ENCODE peak calls at places on chromosomes 2 and 18, in seven cellular contexts. L is sigmoid colon, K is left lung, G is breast epithelium, Q is AG09319, T is PC-3, A is body of pancreas. M is an unnamed sample.

GRCh38 chr2:14713248-14713647 is 80.7 kb downstream of the LRATD1 start:
- DNase-seq in L (no peak), G (no peak), T (no peak), Q (no peak), K (no peak), A (no peak), M (no peak)

GRCh38 chr18:45666520-45666919 is 51.2 kb downstream of the SLC14A2 start:
- DNase-seq in Q (no peak), K (no peak), T (no peak), G (no peak), L (no peak), A (no peak), M (no peak)

GRCh38 chr2:219483451-219484342 is 15.0 kb upstream of the GMPPA start:
- DNase-seq in T (no peak), A (no peak), K (peak), G (no peak), L (no peak), Q (no peak), M (no peak)

GRCh38 chr2:48144777-48145176 is 238.5 kb upstream of the FBXO11 start:
- DNase-seq in L (no peak), Q (no peak), G (no peak), K (no peak), T (no peak), A (no peak), M (no peak)

GRCh38 chr2:236657801-236658200 is 88.2 kb downstream of the ACKR3 start:
- DNase-seq in A (no peak), K (no peak), G (no peak), T (no peak), L (no peak), Q (no peak), M (no peak)

GRCh38 chr2:165795011-165795410 is 964 bp upstream of the GALNT3 start:
- DNase-seq in G (no peak), K (no peak), A (peak), Q (no peak), L (no peak), T (peak), M (no peak)

GRCh38 chr2:143901185-143901842 is 618.6 kb downstream of the ZEB2 start:
- DNase-seq in T (peak), A (no peak), Q (peak), K (no peak), G (no peak), L (no peak), M (no peak)

GRCh38 chr2:204407209-204408070 is 137.8 kb upstream of the PARD3B start:
- DNase-seq in L (no peak), K (no peak), Q (no peak), T (peak), G (no peak), A (no peak), M (no peak)

GRCh38 chr18:32280188-32280783 is 90.4 kb downstream of the MEP1B start:
- DNase-seq in Q (no peak), T (no peak), L (no peak), K (no peak), G (no peak), A (peak), M (no peak)

GRCh38 chr2:230225486-230225885 is at the start of gene SP140:
- DNase-seq in Q (no peak), G (no peak), T (no peak), K (peak), A (peak), L (peak), M (peak)

GRCh38 chr2:113283704-113284284 is 5.1 kb upstream of the PAX8 start:
- DNase-seq in T (peak), A (peak), G (peak), K (peak), Q (peak), L (peak), M (no peak)

GRCh38 chr18:24987271-24987932 is 364.6 kb downstream of the ZNF521 start:
- DNase-seq in G (peak), K (no peak), A (no peak), L (peak), T (no peak), Q (peak), M (no peak)

GRCh38 chr18:67199993-67200617 is 316.4 kb downstream of the DSEL start:
- DNase-seq in Q (peak), A (no peak), L (no peak), G (no peak), K (no peak), T (peak), M (no peak)

GRCh38 chr2:62505649-62506420 is at the start of gene TMEM17:
- DNase-seq in L (peak), K (peak), G (peak), T (peak), Q (peak), A (peak), M (peak)

GRCh38 chr2:175741164-175741563 is 260.9 kb downstream of the LNPK start:
- DNase-seq in A (no peak), G (no peak), K (no peak), Q (no peak), T (no peak), L (no peak), M (no peak)

GRCh38 chr2:174768557-174768956 is 4.3 kb upstream of the CHRNA1 start:
- DNase-seq in A (no peak), Q (no peak), T (no peak), K (no peak), L (no peak), G (no peak), M (no peak)

GRCh38 chr18:11672198-11672597 is 16.9 kb upstream of the GNAL start:
- DNase-seq in A (no peak), Q (no peak), K (no peak), G (no peak), L (no peak), T (no peak), M (no peak)

GRCh38 chr18:48955528-48956261 is 4.9 kb upstream of the SMAD7 start:
- DNase-seq in A (peak), G (no peak), L (peak), Q (no peak), T (no peak), K (no peak), M (no peak)

GRCh38 chr2:2229898-2230817 is 100.9 kb downstream of the MYT1L start:
- DNase-seq in L (no peak), A (peak), K (no peak), G (no peak), T (peak), Q (no peak), M (no peak)
- TF ChIP-seq CTCF in L (no peak), A (no peak), K (no peak), G (no peak), T (peak), Q (no peak), M (no peak)

GRCh38 chr2:31251018-31251417 is 17.1 kb downstream of the EHD3 start:
- DNase-seq in G (no peak), A (no peak), Q (no peak), L (no peak), K (no peak), T (no peak), M (no peak)

GRCh38 chr2:31254237-31255203 is 20.6 kb downstream of the EHD3 start:
- DNase-seq in K (no peak), G (peak), T (no peak), L (no peak), A (no peak), Q (no peak), M (no peak)

GRCh38 chr2:31251851-31252250 is 17.9 kb downstream of the EHD3 start:
- DNase-seq in K (no peak), A (no peak), L (no peak), G (no peak), Q (no peak), T (no peak), M (no peak)

GRCh38 chr2:31255911-31256571 is 22.1 kb downstream of the EHD3 start:
- DNase-seq in Q (no peak), K (no peak), A (no peak), T (peak), L (no peak), G (no peak), M (peak)

DNA sequence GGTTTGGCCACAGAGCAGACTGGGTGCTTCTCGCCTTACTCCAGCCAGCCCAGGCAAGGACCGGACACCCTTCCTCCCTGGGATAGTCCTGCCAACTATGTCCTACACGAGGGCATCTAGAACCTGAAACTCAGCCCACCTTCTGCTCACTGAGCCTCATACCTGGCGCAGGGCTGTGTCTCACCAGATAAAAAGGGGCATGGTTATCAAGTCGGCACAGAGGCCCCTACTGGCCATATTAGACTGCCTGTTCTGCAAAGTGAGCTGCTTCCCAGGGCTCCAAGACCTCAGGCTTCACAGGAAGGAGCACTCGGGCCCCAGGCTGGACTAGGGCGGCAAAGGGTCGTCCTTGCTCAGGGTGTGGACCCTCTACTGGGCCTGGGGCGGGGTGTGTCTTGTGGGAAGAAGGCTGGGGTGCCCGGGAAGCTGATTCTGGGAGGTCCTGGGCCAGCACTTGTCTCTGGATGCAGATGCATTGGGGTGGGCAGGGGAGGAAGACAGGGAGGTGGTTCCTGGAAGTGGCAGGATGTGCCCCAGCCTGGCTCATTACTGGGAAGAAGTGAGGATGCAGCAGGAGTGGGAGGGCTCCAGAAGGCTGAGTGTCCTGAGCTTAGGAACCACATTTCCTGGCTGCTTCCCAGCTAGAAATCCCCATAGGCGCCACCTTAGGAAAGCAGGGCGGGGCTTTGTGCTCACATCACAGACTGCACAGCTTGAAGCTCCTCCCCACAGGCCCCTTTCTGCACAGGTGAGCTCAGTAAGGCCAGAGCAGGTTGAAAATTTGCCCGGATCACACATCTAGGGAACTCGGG is 19.6 kb downstream of the EHD3 start:
- DNase-seq in L (no peak), Q (no peak), K (no peak), G (peak), A (no peak), T (peak), M (no peak)
- TF ChIP-seq CTCF in L (no peak), Q (no peak), K (no peak), G (no peak), A (no peak), T (no peak), M (no peak)

GRCh38 chr2:98715812-98716451 is 15.0 kb downstream of the MGAT4A start:
- DNase-seq in L (no peak), T (no peak), Q (no peak), K (no peak), G (no peak), A (no peak), M (no peak)
- TF ChIP-seq CTCF in L (no peak), T (no peak), Q (no peak), K (no peak), G (no peak), A (no peak), M (no peak)

DNA sequence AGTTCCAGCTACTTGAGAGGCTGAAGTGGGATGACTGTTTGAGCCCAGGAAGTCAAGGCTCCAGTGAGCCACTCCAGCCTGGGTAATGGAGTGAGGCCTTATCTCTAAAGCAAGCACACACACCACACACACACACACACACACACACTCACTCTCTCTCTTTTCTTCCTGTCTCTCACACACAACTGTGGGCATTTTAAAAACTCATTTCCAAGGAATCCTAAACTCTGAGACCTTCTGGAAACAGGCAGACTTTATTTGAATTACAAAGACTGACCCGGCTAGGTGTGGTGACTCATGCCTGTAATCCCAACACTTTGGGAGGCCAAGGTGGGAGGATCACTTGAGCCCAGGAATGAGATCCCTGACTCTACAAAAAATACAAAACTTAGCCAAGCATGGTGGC is 21.3 kb downstream of the WDSUB1 start:
- DNase-seq in G (no peak), L (no peak), T (peak), Q (no peak), A (no peak), K (no peak), M (no peak)
- TF ChIP-seq CTCF in G (no peak), L (no peak), T (no peak), Q (no peak), A (no peak), K (no peak), M (no peak)

GRCh38 chr18:77765468-77765867 is 515.8 kb downstream of the GALR1 start:
- DNase-seq in Q (no peak), A (peak), K (no peak), G (no peak), T (peak), L (no peak), M (no peak)
- TF ChIP-seq CTCF in Q (no peak), A (peak), K (peak), G (no peak), T (peak), L (no peak), M (no peak)

DNA sequence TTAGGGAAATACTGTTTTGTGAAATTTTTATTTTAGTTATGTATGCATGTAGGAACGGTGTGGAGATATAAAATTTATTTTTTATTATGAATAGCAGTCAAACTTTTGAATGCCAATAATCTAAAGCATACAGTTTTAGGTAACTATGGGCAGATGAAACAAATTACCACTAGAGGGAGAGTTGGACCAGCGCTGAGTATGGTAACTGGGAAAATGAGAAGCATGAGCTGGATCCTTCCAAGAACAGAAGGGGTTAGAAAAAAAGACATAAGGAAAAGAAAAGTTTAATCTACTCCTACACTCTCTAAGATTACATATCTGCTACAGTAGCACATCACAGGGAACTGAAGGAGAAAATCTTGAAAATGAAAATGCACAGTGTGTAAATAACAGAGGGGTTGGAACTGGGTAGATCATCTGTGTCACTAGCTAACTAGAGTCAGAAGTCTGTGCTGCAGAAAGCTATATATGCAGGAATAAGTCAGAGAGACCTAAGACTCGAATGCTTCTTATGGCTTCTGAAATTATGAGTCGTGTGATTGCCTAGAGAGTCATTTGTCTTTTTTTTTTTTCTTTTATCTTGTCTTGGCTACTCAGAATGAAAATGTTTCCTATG is 15.6 kb downstream of the REG3G start:
- DNase-seq in L (no peak), G (no peak), T (peak), K (no peak), Q (no peak), A (peak), M (no peak)
- TF ChIP-seq CTCF in L (peak), G (no peak), T (peak), K (no peak), Q (no peak), A (peak), M (no peak)

GRCh38 chr2:19676770-19677169 is 225.0 kb downstream of the TTC32 start:
- DNase-seq in K (no peak), A (no peak), G (no peak), T (no peak), L (no peak), Q (no peak), M (no peak)
- TF ChIP-seq CTCF in K (no peak), A (no peak), G (no peak), T (no peak), L (no peak), Q (no peak), M (no peak)

M was measured in activated B cell treated with CpG ODN at 0.5 μM for 24 hours.